ENCODE peak calls at places on chromosomes 13 and 19, in eight cellular contexts. Y is transverse colon, I is ovary, T is testis, J is HCT116, M is A549, G is H1, K is IMR-90. V is an unnamed sample.

GRCh38 chr19:48117515-48118330 is 7.1 kb upstream of the PLA2G4C start:
- DNase-seq in T (no peak), Y (no peak), I (no peak), M (no peak), G (no peak), K (no peak), J (no peak), V (no peak)

GRCh38 chr13:97030705-97031452 is 36.6 kb upstream of the OXGR1 start:
- DNase-seq in T (peak; percentile 20), I (no peak), K (peak; percentile 61), J (peak; percentile 46), M (peak; percentile 31), G (no peak), Y (no peak), V (no peak)

GRCh38 chr19:57279418-57280164 is 694 bp upstream of the ZNF460 start:
- DNase-seq in G (peak; percentile 80), J (peak; percentile 92), K (peak; percentile 97), T (peak; percentile 94), I (peak; percentile 90), M (peak; percentile 97), Y (peak; percentile 91), V (peak; percentile 88)

GRCh38 chr19:49407079-49407478 is 16.2 kb downstream of the PTH2 start:
- DNase-seq in J (no peak), K (no peak), G (no peak), T (no peak), Y (no peak), M (no peak), I (no peak), V (no peak)

GRCh38 chr19:49084206-49085019 is 838 bp upstream of the SNRNP70 start:
- DNase-seq in T (no peak), J (no peak), M (no peak), K (no peak), G (no peak), I (peak; percentile 21), Y (no peak), V (no peak)

GRCh38 chr19:35459414-35460082 is 11.5 kb downstream of the FFAR2 start:
- DNase-seq in K (no peak), G (no peak), Y (peak; percentile 26), M (no peak), T (peak; percentile 48), J (no peak), I (peak; percentile 67), V (no peak)

GRCh38 chr13:44004881-44005280 is 125.2 kb downstream of the LACC1 start:
- DNase-seq in T (no peak), M (no peak), J (no peak), Y (no peak), I (no peak), G (no peak), K (peak; percentile 80), V (no peak)

GRCh38 chr19:53977429-53977990 is 13.9 kb upstream of the CACNG6 start:
- DNase-seq in K (peak; percentile 78), Y (peak; percentile 70), I (peak; percentile 16), G (peak; percentile 86), M (peak; percentile 90), T (peak; percentile 94), J (peak; percentile 70), V (peak; percentile 66)

GRCh38 chr19:32866564-32867265 is 2.9 kb downstream of the SLC7A9 start:
- DNase-seq in T (no peak), I (no peak), K (no peak), Y (no peak), G (no peak), M (no peak), J (no peak), V (no peak)

GRCh38 chr19:23766951-23767350 is 8.3 kb upstream of the ZNF681 start:
- DNase-seq in K (no peak), Y (no peak), J (no peak), M (no peak), I (no peak), G (no peak), T (no peak), V (no peak)

GRCh38 chr19:2166741-2167738 is 3.3 kb downstream of the DOT1L start:
- DNase-seq in I (peak; percentile 69), J (no peak), G (no peak), T (peak; percentile 84), K (peak; percentile 67), M (no peak), Y (peak; percentile 82), V (peak; percentile 90)

GRCh38 chr19:2170987-2171348 is 7.2 kb downstream of the DOT1L start:
- DNase-seq in M (no peak), T (no peak), G (no peak), J (no peak), Y (no peak), K (no peak), I (no peak), V (no peak)

GRCh38 chr19:2170219-2170618 is 6.5 kb downstream of the DOT1L start:
- DNase-seq in M (no peak), G (no peak), J (no peak), I (no peak), Y (no peak), K (no peak), T (peak; percentile 36), V (no peak)

GRCh38 chr19:2167896-2168618 is 4.3 kb downstream of the DOT1L start:
- DNase-seq in T (peak; percentile 65), Y (peak; percentile 63), G (no peak), K (peak; percentile 44), I (no peak), J (no peak), M (no peak), V (no peak)

GRCh38 chr19:2168619-2169424 is 5.1 kb downstream of the DOT1L start:
- DNase-seq in I (peak; percentile 91), J (peak; percentile 98), Y (peak; percentile 94), K (peak; percentile 99), G (no peak), M (peak; percentile 78), T (peak; percentile 96), V (peak; percentile 93)
- TF ChIP-seq POLR2A in I (no peak), J (no peak), Y (peak; percentile 64), K (peak; percentile 65), G (no peak), M (no peak), T (no peak), V (peak; percentile 64)

DNA sequence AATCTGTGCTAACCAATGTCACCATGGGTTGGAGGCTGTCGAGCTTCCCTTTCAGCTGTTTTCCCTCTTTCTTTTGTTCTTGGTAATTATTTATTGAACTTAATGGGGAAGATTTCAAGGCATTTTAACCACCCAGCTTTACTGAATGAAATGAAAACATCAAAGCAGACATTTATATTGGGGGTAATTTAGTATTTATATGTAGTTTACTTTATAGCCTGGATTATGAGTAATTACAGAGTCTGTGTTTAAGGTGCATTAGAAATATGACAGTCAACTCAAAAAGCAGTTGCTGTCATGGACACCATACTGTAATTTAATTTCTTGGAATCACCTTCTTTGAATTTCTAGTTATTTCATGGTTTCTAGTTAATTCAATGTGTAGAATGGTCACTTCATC is 42.0 kb downstream of the TNFRSF19 start:
- DNase-seq in T (no peak), Y (no peak), J (no peak), G (no peak), I (no peak), M (no peak), K (no peak), V (no peak)
- TF ChIP-seq POLR2A in T (no peak), Y (no peak), J (no peak), G (no peak), I (no peak), M (no peak), K (no peak), V (no peak)

GRCh38 chr13:26558074-26558805 is 757 bp downstream of the WASF3 start:
- DNase-seq in Y (no peak), K (peak; percentile 13), G (peak; percentile 56), M (no peak), T (peak; percentile 36), I (peak; percentile 31), J (no peak), V (no peak)

GRCh38 chr13:26557051-26557392 is 461 bp upstream of the WASF3 start:
- DNase-seq in T (no peak), Y (no peak), M (no peak), I (no peak), G (no peak), K (no peak), J (peak; percentile 8), V (no peak)

GRCh38 chr13:26558912-26559485 is 1.5 kb downstream of the WASF3 start:
- DNase-seq in Y (no peak), K (no peak), G (no peak), M (no peak), J (no peak), T (no peak), I (no peak), V (no peak)

GRCh38 chr13:26555413-26555812 is 2.1 kb upstream of the WASF3 start:
- DNase-seq in M (no peak), Y (no peak), K (no peak), I (no peak), T (no peak), J (no peak), G (no peak), V (no peak)

DNA sequence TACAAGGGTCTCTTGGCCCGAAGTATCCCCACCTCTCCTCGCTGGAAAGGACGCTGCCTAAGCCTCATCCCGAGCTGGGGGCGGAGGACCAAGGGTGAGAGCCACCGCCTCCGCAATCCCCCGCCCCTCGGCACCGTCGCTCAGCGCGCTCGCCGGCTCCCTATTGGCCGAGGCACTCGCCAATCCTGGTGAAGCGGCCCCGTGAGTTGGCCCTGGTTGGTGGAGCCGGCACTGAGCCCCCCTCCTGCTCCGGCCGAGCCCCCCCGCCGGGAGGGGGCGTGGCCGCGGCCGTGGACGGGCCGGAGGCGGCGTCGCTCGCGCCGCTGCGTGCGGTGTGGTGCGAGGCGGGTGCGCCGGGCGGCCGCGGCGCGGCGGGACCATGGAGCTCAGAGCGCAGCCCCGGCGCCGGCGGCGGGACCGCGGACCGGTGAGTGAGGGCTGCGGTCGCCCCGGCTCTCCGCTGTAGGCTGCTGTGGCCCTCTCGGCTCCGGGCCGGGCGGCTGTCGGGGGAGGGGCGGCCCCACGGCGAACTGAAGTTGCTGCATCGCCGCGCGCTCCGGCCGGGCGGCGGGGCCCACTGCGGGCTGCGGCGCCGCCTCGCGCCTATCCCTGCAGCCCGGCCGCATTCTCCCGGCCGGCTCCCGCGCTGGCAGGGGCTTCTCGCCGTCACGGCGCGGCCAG is at the start of gene WASF3:
- DNase-seq in K (peak; percentile 90), G (peak; percentile 95), M (peak; percentile 57), T (peak; percentile 96), I (peak; percentile 94), J (peak; percentile 38), Y (peak; percentile 86), V (peak; percentile 94)
- TF ChIP-seq POLR2A in K (peak; percentile 67), G (peak; percentile 58), M (no peak), T (peak; percentile 2), I (no peak), J (no peak), Y (no peak), V (no peak)

DNA sequence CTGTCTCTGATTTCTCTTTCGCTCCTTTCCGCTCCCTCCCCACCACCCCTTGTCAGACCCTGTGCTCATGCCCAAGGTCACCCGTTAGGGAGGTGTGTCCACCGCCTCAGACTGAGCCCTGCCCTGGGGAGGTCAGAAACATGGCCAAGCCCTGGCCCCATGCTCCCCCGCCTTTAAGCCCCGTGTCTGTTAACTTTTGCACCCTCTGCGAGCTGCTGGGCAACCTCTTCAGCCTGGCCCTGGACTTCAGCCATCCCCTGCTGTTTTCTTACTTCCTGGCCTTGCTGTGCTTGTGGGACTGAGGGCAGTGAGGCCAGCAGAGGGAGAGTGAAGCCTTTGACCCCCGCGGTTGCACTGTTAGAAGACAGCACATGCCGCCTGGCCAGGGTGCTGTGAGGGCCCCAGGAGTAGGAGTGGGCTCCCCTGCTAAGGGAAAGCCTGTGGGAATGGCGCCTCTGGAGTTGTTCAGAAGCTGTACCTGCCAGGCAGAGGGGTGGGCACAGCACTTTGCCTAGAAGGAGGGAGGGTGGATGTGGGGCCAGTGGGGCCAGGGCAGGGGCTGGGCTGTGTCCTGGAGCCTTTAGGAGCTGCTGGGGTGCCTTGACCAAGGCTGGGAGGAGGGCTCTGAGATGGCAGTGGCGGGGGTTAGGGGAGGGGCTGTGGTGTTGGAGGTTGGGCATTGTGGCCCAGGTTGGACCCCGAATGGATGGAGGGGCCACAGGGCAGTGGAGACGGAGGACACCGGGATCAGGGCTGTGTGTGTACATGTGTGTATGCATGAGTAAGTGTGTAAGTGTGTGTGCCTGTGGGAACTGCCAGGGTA is 7.9 kb downstream of the UPF1 start:
- DNase-seq in Y (no peak), I (no peak), K (no peak), M (no peak), J (no peak), G (no peak), T (peak; percentile 64), V (no peak)
- TF ChIP-seq POLR2A in Y (no peak), I (no peak), K (no peak), M (no peak), J (no peak), G (no peak), T (no peak), V (no peak)